ENCODE peak calls at places on chromosome 20, in ten cellular contexts. Q is A549, H is transverse colon, E is heart left ventricle, P is stomach, X is adrenal gland, I is HepG2, U is esophagus squamous epithelium, V is spleen, C is HCT116. D is an unnamed sample.

GRCh38 chr20:43379239-43379917 is 78.3 kb upstream of the SRSF6 start:
- DNase-seq in E (no peak), X (no peak), H (no peak), C (no peak), U (no peak), I (peak; percentile 27), P (no peak), V (no peak), Q (peak; percentile 38), D (no peak)

GRCh38 chr20:20737158-20737557 is 24.7 kb upstream of the RALGAPA2 start:
- DNase-seq in P (no peak), Q (no peak), X (no peak), U (no peak), V (no peak), E (no peak), C (no peak), I (no peak), H (no peak), D (no peak)

GRCh38 chr20:1993986-1994385 is at the start of gene PDYN:
- DNase-seq in P (no peak), U (no peak), X (no peak), H (no peak), I (no peak), V (no peak), Q (no peak), E (no peak), C (no peak), D (no peak)

GRCh38 chr20:33812673-33813462 is 1.7 kb downstream of the CHMP4B start:
- DNase-seq in I (peak; percentile 91), H (no peak), X (no peak), P (no peak), V (no peak), E (no peak), U (no peak), Q (no peak), C (no peak), D (no peak)

GRCh38 chr20:13525225-13525940 is 113.3 kb downstream of the TASP1 start:
- DNase-seq in X (no peak), H (no peak), P (no peak), E (no peak), U (no peak), Q (peak; percentile 87), C (no peak), I (peak; percentile 68), V (no peak), D (no peak)

GRCh38 chr20:58408603-58409246 is 19.7 kb downstream of the VAPB start:
- DNase-seq in Q (no peak), H (no peak), E (no peak), X (no peak), C (no peak), V (no peak), P (no peak), I (peak; percentile 88), U (no peak), D (no peak)

GRCh38 chr20:12927489-12927888 is 81.3 kb upstream of the SPTLC3 start:
- DNase-seq in V (no peak), I (no peak), C (no peak), X (no peak), U (no peak), Q (no peak), E (no peak), P (no peak), H (no peak), D (no peak)

GRCh38 chr20:12823742-12824141 is 185.0 kb upstream of the SPTLC3 start:
- DNase-seq in E (no peak), H (no peak), X (no peak), U (no peak), V (no peak), Q (no peak), C (no peak), P (no peak), I (no peak), D (no peak)

GRCh38 chr20:308427-309038 is 11.2 kb downstream of the ZCCHC3 start:
- DNase-seq in X (no peak), H (no peak), Q (no peak), U (no peak), I (no peak), E (no peak), C (no peak), V (no peak), P (no peak), D (no peak)

GRCh38 chr20:309306-309840 is 12.0 kb downstream of the ZCCHC3 start:
- DNase-seq in V (no peak), I (no peak), X (no peak), H (no peak), E (no peak), C (no peak), U (no peak), P (no peak), Q (no peak), D (no peak)

GRCh38 chr20:310645-311044 is 13.3 kb downstream of the ZCCHC3 start:
- DNase-seq in U (no peak), E (no peak), I (no peak), P (no peak), H (no peak), V (no peak), X (no peak), Q (no peak), C (no peak), D (no peak)

GRCh38 chr20:311603-312002 is 13.7 kb upstream of the SOX12 start:
- DNase-seq in H (no peak), U (no peak), X (no peak), E (no peak), I (no peak), V (no peak), P (no peak), C (no peak), Q (no peak), D (no peak)

DNA sequence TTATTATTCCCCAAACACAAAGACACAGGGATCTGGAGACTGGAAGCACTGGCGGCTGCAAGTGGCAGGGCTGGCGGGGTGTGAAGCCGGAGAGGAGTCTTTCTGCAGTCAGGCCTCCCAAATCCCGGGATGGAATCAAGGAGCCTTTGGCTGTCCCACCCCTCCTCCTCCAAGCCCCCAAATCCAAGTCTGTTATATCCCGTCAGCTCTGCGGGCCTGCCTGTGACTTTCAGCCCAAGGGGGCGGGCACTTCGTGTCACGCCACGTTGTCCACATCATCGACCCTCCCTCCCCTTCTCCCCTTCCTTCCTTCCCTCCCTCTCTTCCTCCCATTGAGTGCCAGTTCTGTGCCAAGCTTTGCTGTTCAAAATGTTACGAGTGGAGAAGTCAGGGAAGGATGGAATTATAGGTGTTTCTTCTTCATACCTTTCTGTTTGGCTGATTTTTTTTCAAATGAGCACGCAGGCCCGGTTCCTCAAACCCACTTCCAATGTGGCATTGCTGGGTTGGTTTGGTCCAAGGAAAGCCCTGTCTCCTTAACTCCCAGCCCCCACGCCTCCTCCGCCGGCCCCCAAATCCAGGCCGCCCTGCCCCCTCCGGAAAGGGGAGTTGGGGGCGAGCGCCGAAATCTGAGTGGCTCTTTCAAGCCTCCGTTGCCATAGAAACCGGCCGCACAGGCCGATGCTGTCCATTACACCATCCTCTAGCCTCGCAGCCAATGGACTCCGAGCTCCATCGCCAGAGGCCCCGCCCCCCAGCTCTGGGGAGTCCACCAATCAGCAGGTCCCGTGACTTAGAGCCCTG is 12.7 kb downstream of the ZCCHC3 start:
- DNase-seq in U (peak; percentile 76), E (peak; percentile 99), V (peak; percentile 94), C (no peak), Q (peak; percentile 73), I (peak; percentile 96), H (peak; percentile 91), P (peak; percentile 90), X (peak; percentile 98), D (peak; percentile 92)
- TF ChIP-seq POLR2A in U (no peak), E (no peak), V (no peak), C (no peak), Q (no peak), I (peak; percentile 52), H (no peak), P (no peak), X (no peak), D (no peak)

DNA sequence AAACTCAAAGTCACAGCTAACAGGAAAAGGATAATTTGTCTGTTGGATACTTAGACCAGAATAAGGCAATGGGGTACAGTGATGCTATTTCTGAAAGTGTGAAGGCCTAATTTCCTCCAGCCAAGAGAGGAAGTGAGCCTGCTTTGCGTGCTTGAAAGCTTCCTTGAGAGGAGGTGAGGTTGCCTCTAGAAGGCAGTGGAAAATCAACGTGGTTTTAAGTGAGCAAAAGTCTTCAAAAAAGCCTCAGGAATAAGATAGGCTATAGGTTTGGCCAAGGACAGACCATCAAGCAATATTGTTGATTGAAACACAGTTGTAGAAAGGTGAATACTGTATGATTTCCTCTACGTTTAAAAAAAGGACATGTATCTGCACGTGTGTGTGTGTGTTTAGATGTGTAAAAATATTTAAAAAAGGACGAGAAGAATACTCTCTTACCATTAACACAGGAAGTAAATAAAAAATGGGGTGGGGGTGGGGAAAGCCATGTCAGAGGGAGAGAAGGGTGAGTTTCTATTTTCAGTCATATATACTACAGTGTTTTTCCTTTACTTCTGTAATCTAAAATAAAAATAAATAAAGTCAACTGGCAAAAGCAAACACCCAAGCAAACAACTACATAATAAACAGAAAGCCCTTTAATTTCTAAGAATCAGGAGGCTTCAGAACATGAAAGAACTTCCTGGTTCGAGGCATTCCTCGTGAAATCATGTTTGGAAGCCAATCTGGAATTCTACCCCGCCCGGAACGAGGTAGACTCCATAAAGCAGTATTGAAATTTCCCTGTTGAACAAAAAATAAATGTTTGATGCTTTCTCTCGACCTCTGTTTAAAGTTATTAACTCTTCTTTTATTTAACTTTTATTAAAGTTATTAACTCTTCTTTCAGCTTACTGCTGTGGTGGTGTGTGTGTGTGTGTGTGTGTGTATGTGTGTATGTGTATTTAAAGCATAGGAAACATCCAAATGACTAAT is 158.0 kb upstream of the ZNF217 start:
- DNase-seq in X (no peak), C (no peak), Q (peak; percentile 62), V (no peak), H (peak; percentile 26), U (no peak), I (no peak), E (no peak), P (peak; percentile 24), D (no peak)
- H3K27ac ChIP-seq in X (no peak overlapping the region), C (peak overlapping the region; percentile 81), Q (peak overlapping the region; percentile 86), V (peak overlapping the region; percentile 81), H (peak overlapping the region; percentile 75), U (peak overlapping the region; percentile 49), I (peak overlapping the region; percentile 8), E (peak overlapping the region; percentile 71), P (peak overlapping the region; percentile 76), D (no peak overlapping the region)

DNA sequence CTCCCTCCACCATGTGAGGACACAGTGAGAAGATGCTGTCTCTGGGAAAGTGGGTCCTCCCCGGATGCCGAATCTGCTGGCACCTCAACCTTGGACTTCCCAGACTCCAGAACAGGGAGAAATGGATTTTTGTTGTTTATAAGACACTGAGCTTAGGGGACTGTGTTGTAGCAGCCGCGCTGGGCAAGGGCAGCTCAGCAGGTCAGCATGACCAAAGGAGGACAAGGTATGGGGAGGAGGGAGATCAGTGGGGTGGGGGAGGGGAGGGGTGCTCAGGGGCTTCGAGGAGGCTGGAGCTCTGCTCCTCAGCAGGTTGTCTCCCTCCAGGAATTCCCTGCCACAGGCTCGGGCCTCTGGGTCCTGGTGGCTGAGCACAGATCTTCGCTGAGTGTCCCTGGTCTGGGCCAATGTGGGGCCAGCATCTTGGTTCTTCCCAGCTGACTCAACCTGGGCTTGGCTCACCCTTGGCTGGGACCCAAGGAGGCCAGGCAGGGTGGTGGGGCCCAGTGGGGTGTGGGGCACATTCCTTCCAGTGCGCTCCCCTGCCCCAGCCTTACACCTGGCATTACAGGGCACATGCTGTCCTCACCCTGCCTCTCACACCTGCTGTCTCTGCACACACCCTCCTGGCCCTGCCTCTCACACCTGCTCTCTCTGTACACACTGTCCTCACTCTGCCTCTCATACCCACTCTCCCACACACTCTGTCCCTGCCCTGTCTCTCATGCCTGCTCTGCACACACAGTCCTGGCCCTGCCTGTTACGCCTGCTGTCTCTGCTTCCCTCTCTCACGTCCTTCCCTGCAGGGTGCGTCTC is 107.3 kb downstream of the SYCP2 start:
- DNase-seq in V (peak; percentile 59), E (no peak), X (no peak), I (no peak), H (peak; percentile 93), Q (no peak), U (no peak), P (peak; percentile 68), C (no peak), D (peak; percentile 44)
- TF ChIP-seq POLR2A in V (no peak), E (no peak), X (no peak), I (no peak), H (peak; percentile 86), Q (no peak), U (no peak), P (no peak), C (no peak), D (no peak)

GRCh38 chr20:63233061-63233344 is 2.7 kb upstream of the BIRC7 start:
- DNase-seq in H (no peak), I (no peak), P (no peak), X (no peak), U (no peak), E (no peak), V (no peak), Q (peak; percentile 69), C (no peak), D (no peak)
- H3K27ac ChIP-seq in H (peak overlapping the region; percentile 21), I (no peak overlapping the region), P (no peak overlapping the region), X (no peak overlapping the region), U (no peak overlapping the region), E (no peak overlapping the region), V (no peak overlapping the region), Q (peak overlapping the region; percentile 99), C (peak overlapping the region; percentile 69), D (no peak overlapping the region)

D was measured in gastrocnemius medialis.